ENCODE peak calls at places on chromosomes 2 and 18, in five cellular contexts. G is K562, Q is HepG2, Z is HCT116, D is H1. N is an unnamed sample.

GRCh38 chr2:79178073-79178720 is 18.6 kb upstream of the REG3A start:
- DNase-seq in G (no peak), Q (no peak), Z (no peak), D (no peak), N (no peak)

GRCh38 chr2:218369374-218369773 is 12.7 kb upstream of the SLC11A1 start:
- DNase-seq in G (no peak), Q (no peak), Z (no peak), D (no peak), N (no peak)

GRCh38 chr2:222993920-222994650 is 57.9 kb upstream of the KCNE4 start:
- DNase-seq in G (no peak), Q (no peak), Z (no peak), D (no peak), N (no peak)

GRCh38 chr18:58784601-58785137 is 80.0 kb upstream of the ZNF532 start:
- DNase-seq in G (no peak), Q (no peak), Z (no peak), D (no peak), N (no peak)

GRCh38 chr2:218383892-218384519 is 1.9 kb downstream of the SLC11A1 start:
- DNase-seq in G (no peak), Q (no peak), Z (no peak), D (no peak), N (no peak)

GRCh38 chr2:216698895-216699294 is 3.5 kb upstream of the IGFBP5 start:
- DNase-seq in G (peak; percentile 31), Q (peak; percentile 61), Z (peak; percentile 48), D (no peak), N (no peak)

GRCh38 chr2:38076710-38077430 is 919 bp upstream of the CYP1B1 start:
- DNase-seq in G (peak; percentile 20), Q (no peak), Z (peak; percentile 48), D (no peak), N (peak; percentile 74)

GRCh38 chr2:164910091-164910899 is 45.0 kb downstream of the SLC38A11 start:
- DNase-seq in G (no peak), Q (peak; percentile 63), Z (no peak), D (no peak), N (no peak)

GRCh38 chr2:214311931-214312749 is 98.7 kb upstream of the VWC2L start:
- DNase-seq in G (no peak), Q (no peak), Z (no peak), D (no peak), N (no peak)

GRCh38 chr2:191566347-191566746 is 111.6 kb upstream of the NABP1 start:
- DNase-seq in G (peak; percentile 59), Q (peak; percentile 71), Z (peak; percentile 57), D (peak; percentile 90), N (peak; percentile 74)

GRCh38 chr2:3635171-3636008 is 22.6 kb upstream of the ALLC start:
- DNase-seq in G (no peak), Q (no peak), Z (no peak), D (peak; percentile 45), N (no peak)

GRCh38 chr2:56376699-56377665 is 193.2 kb downstream of the CCDC85A start:
- DNase-seq in G (no peak), Q (no peak), Z (no peak), D (no peak), N (no peak)

GRCh38 chr18:7370375-7370774 is 139.5 kb downstream of the LRRC30 start:
- DNase-seq in G (no peak), Q (no peak), Z (no peak), D (no peak), N (no peak)

GRCh38 chr2:167057461-167057860 is 169.2 kb downstream of the XIRP2 start:
- DNase-seq in G (no peak), Q (no peak), Z (no peak), D (no peak), N (no peak)

GRCh38 chr2:207121784-207122183 is 44.0 kb downstream of the KLF7 start:
- DNase-seq in G (no peak), Q (no peak), Z (peak; percentile 56), D (no peak), N (no peak)

GRCh38 chr18:36638224-36638623 is 190.6 kb downstream of the TPGS2 start:
- DNase-seq in G (no peak), Q (no peak), Z (no peak), D (no peak), N (no peak)

GRCh38 chr2:102239344-102239743 is 52.5 kb downstream of the IL1RL2 start:
- DNase-seq in G (no peak), Q (no peak), Z (no peak), D (no peak), N (no peak)

GRCh38 chr18:8177330-8178016 is 431.8 kb upstream of the RAB12 start:
- DNase-seq in G (no peak), Q (peak; percentile 72), Z (no peak), D (no peak), N (no peak)

GRCh38 chr2:203330434-203330833 is 2.2 kb downstream of the ABI2 start:
- DNase-seq in G (no peak), Q (no peak), Z (no peak), D (no peak), N (no peak)

GRCh38 chr2:23579674-23580073 is 194.7 kb downstream of the KLHL29 start:
- DNase-seq in G (no peak), Q (no peak), Z (no peak), D (no peak), N (no peak)

GRCh38 chr18:63850010-63850409 is 37.5 kb upstream of the SERPINB2 start:
- DNase-seq in G (no peak), Q (peak; percentile 41), Z (peak; percentile 32), D (no peak), N (peak; percentile 22)

GRCh38 chr18:73880387-73880786 is 267.2 kb downstream of the FBXO15 start:
- DNase-seq in G (no peak), Q (no peak), Z (no peak), D (no peak), N (no peak)

GRCh38 chr2:205769494-205769848 is 87.2 kb downstream of the NRP2 start:
- DNase-seq in G (no peak), Q (no peak), Z (no peak), D (no peak), N (no peak)

GRCh38 chr2:205770557-205770956 is 88.3 kb downstream of the NRP2 start:
- DNase-seq in G (no peak), Q (no peak), Z (no peak), D (no peak), N (no peak)

GRCh38 chr2:205769879-205770278 is 87.6 kb downstream of the NRP2 start:
- DNase-seq in G (no peak), Q (no peak), Z (no peak), D (no peak), N (no peak)

GRCh38 chr2:205771666-205772065 is 89.4 kb downstream of the NRP2 start:
- DNase-seq in G (no peak), Q (no peak), Z (no peak), D (no peak), N (no peak)

DNA sequence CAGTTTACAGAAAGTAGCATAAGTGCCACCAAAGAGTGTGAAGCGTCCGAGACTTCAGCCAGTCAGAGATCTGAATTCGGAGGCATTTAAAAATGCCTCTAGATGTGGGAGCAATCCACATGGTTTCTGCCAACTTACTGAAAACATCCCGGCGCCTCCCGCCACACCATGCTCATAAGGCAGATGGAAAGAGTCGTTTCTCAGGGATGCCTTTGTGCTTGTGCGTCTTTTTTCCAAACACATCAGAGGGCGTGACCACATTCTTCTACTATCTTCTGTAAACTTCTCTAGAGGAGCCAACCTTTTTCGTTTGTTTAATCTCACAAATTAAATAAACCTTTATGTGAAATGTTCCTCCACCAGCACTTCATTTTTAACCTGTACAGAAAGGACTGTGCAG is 88.8 kb downstream of the NRP2 start:
- DNase-seq in G (no peak), Q (no peak), Z (no peak), D (no peak), N (no peak)
- H3K4me1 ChIP-seq in G (peaks cover under 1% of the 10 kb centered on the region), Q (no peaks in the 10 kb centered on the region), Z (peaks cover 21% of the 10 kb centered on the region), D (no peaks in the 10 kb centered on the region), N (peaks cover 2% of the 10 kb centered on the region)

GRCh38 chr2:168961450-168962229 is 60.5 kb downstream of the G6PC2 start:
- DNase-seq in G (peak; percentile 65), Q (peak; percentile 84), Z (peak; percentile 79), D (no peak), N (peak; percentile 76)
- TF ChIP-seq ZNF274 in G (no peak), Q (no peak), Z (no peak), D (no peak), N (no peak)

GRCh38 chr18:27696148-27696547 is 480.8 kb downstream of the CDH2 start:
- DNase-seq in G (no peak), Q (no peak), Z (no peak), D (no peak), N (no peak)

GRCh38 chr18:27695509-27695908 is 481.4 kb downstream of the CDH2 start:
- DNase-seq in G (no peak), Q (no peak), Z (no peak), D (no peak), N (no peak)

GRCh38 chr18:27695054-27695453 is 481.9 kb downstream of the CDH2 start:
- DNase-seq in G (no peak), Q (no peak), Z (no peak), D (no peak), N (no peak)
- H3K4me1 ChIP-seq in G (no peaks in the 10 kb centered on the region), Q (no peaks in the 10 kb centered on the region), Z (no peaks in the 10 kb centered on the region), D (no peaks in the 10 kb centered on the region), N (no peaks in the 10 kb centered on the region)

DNA sequence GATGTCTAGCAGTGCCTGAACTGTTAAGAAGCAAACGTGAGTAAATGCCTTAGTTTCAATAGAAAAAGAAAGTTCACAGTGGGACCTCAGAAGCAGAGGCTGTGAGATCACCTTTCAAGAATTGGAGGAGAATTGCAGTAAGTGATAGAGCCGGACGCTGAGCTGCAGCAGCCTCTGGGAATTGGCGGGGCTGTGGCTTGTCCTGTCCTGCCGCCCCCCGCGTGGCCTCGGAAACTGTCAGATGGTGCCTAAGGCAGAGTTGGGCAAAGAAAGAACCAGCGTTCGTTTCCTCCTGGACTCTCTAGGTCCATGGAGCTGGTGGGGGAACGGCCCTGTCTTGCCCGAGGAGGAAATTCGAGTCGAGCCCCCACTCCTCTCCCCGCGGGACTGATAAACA is 567 bp upstream of the EMILIN2 start:
- DNase-seq in G (no peak), Q (no peak), Z (no peak), D (no peak), N (no peak)
- TF ChIP-seq ZNF274 in G (no peak), Q (no peak), Z (no peak), D (no peak), N (no peak)

GRCh38 chr2:173896755-173897154 is 68.4 kb downstream of the SP3 start:
- DNase-seq in G (no peak), Q (no peak), Z (no peak), D (no peak), N (no peak)
- H3K4me1 ChIP-seq in G (no peaks in the 10 kb centered on the region), Q (no peaks in the 10 kb centered on the region), Z (no peaks in the 10 kb centered on the region), D (no peaks in the 10 kb centered on the region), N (no peaks in the 10 kb centered on the region)

N was measured in NT2/D1.